ENCODE peak calls at places on chromosome 6, in seven cellular contexts. D is AG10803, T is lower lobe of right lung, U is AG04449, K is fibroblast of lung, Z is neural crest cell, A is heart left ventricle. S is an unnamed sample.

GRCh38 chr6:106128981-106129761 is 43.0 kb downstream of the PRDM1 start:
- DNase-seq in D (peak; percentile 95), T (no peak), U (peak; percentile 59), K (peak; percentile 95), Z (no peak), A (no peak), S (peak; percentile 97)

GRCh38 chr6:10269814-10270472 is 144.9 kb downstream of the TFAP2A start:
- DNase-seq in D (no peak), T (no peak), U (no peak), K (peak; percentile 34), Z (no peak), A (no peak), S (peak; percentile 32)

GRCh38 chr6:141153563-141153962 is 979.2 kb upstream of the GJE1 start:
- DNase-seq in D (no peak), T (no peak), U (no peak), K (no peak), Z (no peak), A (no peak), S (no peak)

GRCh38 chr6:162068340-162068739 is 659.2 kb downstream of the PRKN start:
- DNase-seq in D (no peak), T (no peak), U (no peak), K (no peak), Z (no peak), A (no peak), S (no peak)

GRCh38 chr6:130223508-130223907 is 757 bp upstream of the SAMD3 start:
- DNase-seq in D (no peak), T (no peak), U (no peak), K (no peak), Z (no peak), A (no peak), S (no peak)

GRCh38 chr6:132650413-132650812 is 8.6 kb downstream of the TAAR1 start:
- DNase-seq in D (no peak), T (no peak), U (no peak), K (peak; percentile 15), Z (no peak), A (no peak), S (no peak)

GRCh38 chr6:26199057-26199772 is 112.0 kb downstream of the HFE start:
- DNase-seq in D (peak; percentile 96), T (peak; percentile 80), U (no peak), K (peak; percentile 95), Z (peak; percentile 55), A (peak; percentile 86), S (peak; percentile 97)

GRCh38 chr6:133129556-133129955 is 111.6 kb upstream of the EYA4 start:
- DNase-seq in D (no peak), T (no peak), U (no peak), K (no peak), Z (no peak), A (no peak), S (no peak)

GRCh38 chr6:56814802-56815201 is 140.1 kb upstream of the BEND6 start:
- DNase-seq in D (no peak), T (no peak), U (no peak), K (no peak), Z (no peak), A (no peak), S (no peak)

GRCh38 chr6:159217595-159218275 is 48.5 kb downstream of the FNDC1 start:
- DNase-seq in D (peak; percentile 65), T (no peak), U (no peak), K (peak; percentile 53), Z (peak; percentile 57), A (peak; percentile 66), S (peak; percentile 55)

GRCh38 chr6:79949235-79949634 is 1.9 kb upstream of the ELOVL4 start:
- DNase-seq in D (peak; percentile 72), T (peak; percentile 49), U (peak; percentile 10), K (peak; percentile 68), Z (peak; percentile 46), A (no peak), S (peak; percentile 41)

GRCh38 chr6:147279423-147279822 is 75.2 kb downstream of the STXBP5 start:
- DNase-seq in D (peak; percentile 81), T (no peak), U (peak; percentile 53), K (peak; percentile 53), Z (no peak), A (no peak), S (no peak)

GRCh38 chr6:106085984-106086832 is at the start of gene PRDM1:
- DNase-seq in D (peak; percentile 73), T (peak; percentile 94), U (no peak), K (peak; percentile 77), Z (peak; percentile 36), A (peak; percentile 89), S (peak; percentile 75)

GRCh38 chr6:37525460-37526357 is 26.0 kb upstream of the CCDC167 start:
- DNase-seq in D (no peak), T (no peak), U (no peak), K (peak; percentile 35), Z (no peak), A (no peak), S (no peak)

GRCh38 chr6:166435574-166435973 is 52.8 kb upstream of the MPC1 start:
- DNase-seq in D (peak; percentile 3), T (no peak), U (no peak), K (no peak), Z (no peak), A (no peak), S (no peak)

GRCh38 chr6:44388876-44389275 is 1.4 kb downstream of the CDC5L start:
- DNase-seq in D (no peak), T (no peak), U (no peak), K (no peak), Z (no peak), A (no peak), S (no peak)

GRCh38 chr6:10633216-10633615 is 61.2 kb downstream of the C6orf52 start:
- DNase-seq in D (peak; percentile 31), T (no peak), U (peak; percentile 44), K (peak; percentile 82), Z (no peak), A (no peak), S (peak; percentile 91)

GRCh38 chr6:15153191-15153590 is 92.7 kb upstream of the JARID2 start:
- DNase-seq in D (no peak), T (no peak), U (no peak), K (no peak), Z (no peak), A (no peak), S (no peak)

GRCh38 chr6:35717449-35718353 is 19.1 kb upstream of the ARMC12 start:
- DNase-seq in D (no peak), T (no peak), U (no peak), K (no peak), Z (no peak), A (no peak), S (no peak)

GRCh38 chr6:128712898-128713297 is 170.0 kb upstream of the LAMA2 start:
- DNase-seq in D (no peak), T (no peak), U (no peak), K (no peak), Z (no peak), A (no peak), S (no peak)

GRCh38 chr6:17928514-17929430 is 58.7 kb downstream of the KIF13A start:
- DNase-seq in D (peak; percentile 58), T (no peak), U (no peak), K (peak; percentile 76), Z (no peak), A (no peak), S (peak; percentile 62)

GRCh38 chr6:29483186-29483585 is 4.6 kb downstream of the MAS1L start:
- DNase-seq in D (no peak), T (no peak), U (no peak), K (no peak), Z (no peak), A (no peak), S (no peak)
- TF ChIP-seq CTCF in D (no peak), T (no peak), U (no peak), K (no peak), Z (no peak), A (no peak), S (no peak)

DNA sequence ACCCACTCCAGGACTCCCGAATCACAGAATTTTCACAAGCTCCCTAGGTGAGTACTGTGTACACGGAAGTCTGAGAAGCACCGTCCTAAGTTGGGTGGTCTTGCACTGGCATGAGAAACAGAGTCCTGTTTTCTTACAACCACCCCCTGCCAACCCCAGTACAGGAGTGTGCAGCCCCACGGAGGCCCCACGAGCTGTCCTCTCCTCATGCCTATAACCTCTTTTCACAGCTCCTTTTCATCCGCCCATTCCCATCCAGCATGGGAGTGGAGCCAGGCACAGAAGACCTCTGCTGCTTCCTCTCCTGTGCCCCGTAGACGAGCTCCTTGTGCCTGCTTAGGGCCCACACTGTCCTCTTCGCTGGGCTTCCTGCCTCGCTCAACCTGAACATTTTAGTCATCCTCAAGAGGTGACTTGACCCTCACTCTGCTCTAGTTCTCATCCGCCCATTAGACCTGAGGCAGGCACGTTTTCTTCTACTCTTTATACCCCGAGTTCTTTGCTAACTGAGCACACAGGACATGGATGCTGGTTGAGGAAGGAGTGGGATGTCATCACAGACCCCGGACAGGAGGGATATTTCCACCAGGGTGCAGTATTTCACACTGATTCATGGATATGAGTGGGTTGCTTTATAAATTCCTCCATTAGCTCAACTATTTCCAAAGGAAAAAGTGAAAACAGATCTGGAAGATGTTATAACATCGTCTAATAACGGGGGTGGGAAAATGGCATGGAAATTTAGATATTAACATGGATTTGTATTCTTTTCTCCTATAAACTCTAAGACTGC is 160.5 kb downstream of the TTLL2 start:
- DNase-seq in D (no peak), T (no peak), U (no peak), K (peak; percentile 3), Z (no peak), A (no peak), S (no peak)
- TF ChIP-seq CTCF in D (no peak), T (peak; percentile 51), U (no peak), K (no peak), Z (peak; percentile 51), A (peak; percentile 47), S (no peak)

DNA sequence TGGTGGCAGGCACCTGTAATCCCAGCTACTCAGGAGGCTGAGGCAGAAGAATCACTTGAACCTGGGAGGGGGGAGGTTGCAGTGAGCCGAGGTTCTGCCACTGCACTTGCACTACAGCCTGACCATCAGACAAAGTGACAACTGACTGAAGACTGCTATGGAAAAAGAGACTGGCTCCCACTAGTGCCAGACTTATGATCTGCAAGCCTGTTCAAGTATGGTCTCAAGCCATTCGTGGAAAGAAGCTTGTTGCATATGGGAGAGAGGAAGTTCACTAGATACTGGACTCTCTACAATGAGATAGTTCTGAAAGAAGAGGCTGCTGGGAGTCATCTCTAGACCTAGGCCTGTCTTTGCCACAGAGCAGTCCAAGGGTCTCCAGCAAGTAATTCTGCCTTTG is 26.7 kb downstream of the MDN1 start:
- DNase-seq in D (peak; percentile 18), T (no peak), U (no peak), K (peak; percentile 9), Z (peak; percentile 18), A (no peak), S (peak; percentile 16)
- TF ChIP-seq CTCF in D (peak; percentile 46), T (peak; percentile 29), U (peak; percentile 45), K (no peak), Z (peak; percentile 58), A (peak; percentile 16), S (peak; percentile 70)

DNA sequence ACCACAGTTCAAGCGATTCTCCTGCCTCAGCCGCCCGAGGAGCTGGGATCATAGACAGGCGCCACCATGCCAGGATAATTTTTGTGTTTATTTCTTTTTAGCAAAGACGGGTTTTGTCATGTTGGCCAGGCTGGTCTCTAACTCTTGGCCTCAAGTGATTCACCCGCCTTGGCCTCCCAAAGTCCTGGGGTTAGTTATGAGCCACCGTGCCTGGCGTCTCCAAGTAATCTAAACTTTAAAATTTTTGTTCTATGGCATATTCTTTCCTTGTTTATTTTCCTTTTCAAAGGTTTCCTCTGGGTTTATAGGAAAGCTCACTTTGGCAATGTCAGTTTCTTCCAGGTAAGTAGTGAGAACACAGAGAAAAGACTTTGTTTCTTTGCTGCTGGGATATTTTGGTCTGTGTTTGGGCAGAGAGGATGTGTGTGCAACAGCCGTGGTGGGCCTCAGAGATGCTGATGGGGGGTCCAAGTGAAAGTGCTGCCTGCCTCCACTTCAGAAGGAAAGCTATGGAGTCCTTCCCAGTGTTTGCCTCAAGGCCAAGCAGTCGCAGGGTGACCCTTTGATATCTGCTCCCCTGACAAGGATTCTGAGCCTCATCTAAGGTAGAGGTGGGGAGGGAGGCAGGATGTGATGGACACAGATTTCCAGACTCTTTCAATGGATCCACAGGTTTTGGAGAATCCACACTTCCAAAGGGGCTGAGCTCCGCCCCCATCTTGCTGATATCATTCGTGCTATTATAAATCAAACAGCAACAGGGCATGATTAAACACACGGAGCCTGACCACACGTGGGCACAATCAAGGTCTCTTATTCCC is 2.3 kb downstream of the LRP11 start:
- DNase-seq in D (no peak), T (no peak), U (no peak), K (peak; percentile 45), Z (no peak), A (no peak), S (no peak)
- TF ChIP-seq CTCF in D (no peak), T (no peak), U (no peak), K (no peak), Z (no peak), A (no peak), S (no peak)

S was measured in HFFc6.